ENCODE peak calls at places on chromosome 2, in nine cellular contexts. One of them, this sample, is unnamed. For H4K20me1 and H3K36me3, the result is how much of the 10 kb centered on the place peaks cover.

GRCh38 chr2:160816916-160817315 is 323.3 kb upstream of the RBMS1 start:
- DNase-seq in neural progenitor cell: no peak
- DNase-seq in GM23338: no peak
- DNase-seq in OCI-LY7: no peak
- DNase-seq in MM.1S: no peak
- DNase-seq in HCT116: no peak
- DNase-seq in hepatocyte: no peak
- DNase-seq in PC-3: peak
- DNase-seq in SK-N-SH: no peak
- DNase-seq in this sample: no peak

GRCh38 chr2:18518116-18519111 is 42.0 kb downstream of the RDH14 start:
- DNase-seq in neural progenitor cell: no peak
- DNase-seq in GM23338: no peak
- DNase-seq in OCI-LY7: no peak
- DNase-seq in MM.1S: no peak
- DNase-seq in HCT116: no peak
- DNase-seq in hepatocyte: peak
- DNase-seq in PC-3: peak
- DNase-seq in SK-N-SH: no peak
- DNase-seq in this sample: peak

GRCh38 chr2:36960005-36960675 is 6.2 kb downstream of the STRN start:
- DNase-seq in neural progenitor cell: no peak
- DNase-seq in GM23338: no peak
- DNase-seq in OCI-LY7: peak
- DNase-seq in MM.1S: no peak
- DNase-seq in HCT116: no peak
- DNase-seq in hepatocyte: no peak
- DNase-seq in PC-3: no peak
- DNase-seq in SK-N-SH: peak
- DNase-seq in this sample: peak

GRCh38 chr2:74420006-74420405 is 1.4 kb downstream of the C2orf81 start:
- DNase-seq in neural progenitor cell: no peak
- DNase-seq in GM23338: no peak
- DNase-seq in OCI-LY7: no peak
- DNase-seq in MM.1S: no peak
- DNase-seq in HCT116: no peak
- DNase-seq in hepatocyte: no peak
- DNase-seq in PC-3: no peak
- DNase-seq in SK-N-SH: no peak
- DNase-seq in this sample: no peak

GRCh38 chr2:193810533-193810932 is 1615.8 kb upstream of the TMEFF2 start:
- DNase-seq in neural progenitor cell: no peak
- DNase-seq in GM23338: no peak
- DNase-seq in OCI-LY7: no peak
- DNase-seq in MM.1S: peak
- DNase-seq in HCT116: no peak
- DNase-seq in hepatocyte: no peak
- DNase-seq in PC-3: peak
- DNase-seq in SK-N-SH: no peak
- DNase-seq in this sample: no peak

GRCh38 chr2:18583905-18584607 is 5.3 kb downstream of the NT5C1B start:
- DNase-seq in neural progenitor cell: no peak
- DNase-seq in GM23338: no peak
- DNase-seq in OCI-LY7: no peak
- DNase-seq in MM.1S: no peak
- DNase-seq in HCT116: no peak
- DNase-seq in hepatocyte: no peak
- DNase-seq in PC-3: no peak
- DNase-seq in SK-N-SH: no peak
- DNase-seq in this sample: no peak

GRCh38 chr2:215571693-215572092 is 135.8 kb upstream of the FN1 start:
- DNase-seq in neural progenitor cell: no peak
- DNase-seq in GM23338: no peak
- DNase-seq in OCI-LY7: no peak
- DNase-seq in MM.1S: no peak
- DNase-seq in HCT116: no peak
- DNase-seq in hepatocyte: no peak
- DNase-seq in PC-3: no peak
- DNase-seq in SK-N-SH: no peak
- DNase-seq in this sample: no peak

GRCh38 chr2:193929131-193929530 is 1727.9 kb upstream of the SLC39A10 start:
- DNase-seq in neural progenitor cell: no peak
- DNase-seq in GM23338: no peak
- DNase-seq in OCI-LY7: no peak
- DNase-seq in MM.1S: no peak
- DNase-seq in HCT116: no peak
- DNase-seq in hepatocyte: no peak
- DNase-seq in PC-3: no peak
- DNase-seq in SK-N-SH: no peak
- DNase-seq in this sample: no peak

GRCh38 chr2:182077451-182078142 is 91.9 kb downstream of the PPP1R1C start:
- DNase-seq in neural progenitor cell: peak
- DNase-seq in GM23338: peak
- DNase-seq in OCI-LY7: peak
- DNase-seq in MM.1S: peak
- DNase-seq in HCT116: peak
- DNase-seq in hepatocyte: peak
- DNase-seq in PC-3: peak
- DNase-seq in SK-N-SH: peak
- DNase-seq in this sample: peak

GRCh38 chr2:203122317-203122998 is 107.8 kb downstream of the NBEAL1 start:
- DNase-seq in neural progenitor cell: no peak
- DNase-seq in GM23338: peak
- DNase-seq in OCI-LY7: no peak
- DNase-seq in MM.1S: no peak
- DNase-seq in HCT116: no peak
- DNase-seq in hepatocyte: peak
- DNase-seq in PC-3: peak
- DNase-seq in SK-N-SH: peak
- DNase-seq in this sample: peak

GRCh38 chr2:208222351-208222750 is 32.5 kb downstream of the IDH1 start:
- DNase-seq in neural progenitor cell: no peak
- DNase-seq in GM23338: no peak
- DNase-seq in OCI-LY7: no peak
- DNase-seq in MM.1S: no peak
- DNase-seq in HCT116: no peak
- DNase-seq in hepatocyte: no peak
- DNase-seq in PC-3: peak
- DNase-seq in SK-N-SH: no peak
- DNase-seq in this sample: peak

DNA sequence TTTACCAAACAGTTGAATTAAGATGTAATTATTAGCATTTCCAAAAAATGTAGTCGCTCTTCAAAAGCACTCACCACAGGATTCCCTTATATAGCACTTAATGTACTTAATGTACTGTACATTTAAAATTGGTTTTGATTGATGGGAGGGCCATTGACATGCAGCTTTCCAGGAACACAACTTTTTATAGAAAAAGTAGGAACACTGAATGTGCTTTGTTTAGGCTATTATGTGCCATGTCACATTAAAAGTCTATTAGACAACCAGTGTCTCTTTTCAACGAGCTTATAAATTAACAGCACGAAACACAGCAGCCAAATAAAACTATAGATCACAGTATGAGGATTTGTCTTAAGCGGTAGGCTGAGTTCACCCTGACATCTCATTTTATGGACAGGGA is 301.1 kb downstream of the PRKCE start:
- DNase-seq in neural progenitor cell: no peak
- DNase-seq in GM23338: no peak
- DNase-seq in OCI-LY7: no peak
- DNase-seq in MM.1S: no peak
- DNase-seq in HCT116: no peak
- DNase-seq in hepatocyte: no peak
- DNase-seq in PC-3: no peak
- DNase-seq in SK-N-SH: no peak
- DNase-seq in this sample: no peak
- H4K20me1 ChIP-seq in neural progenitor cell: under half
- H4K20me1 ChIP-seq in GM23338: under half
- H4K20me1 ChIP-seq in OCI-LY7: under half
- H4K20me1 ChIP-seq in MM.1S: under half
- H4K20me1 ChIP-seq in HCT116: under half
- H4K20me1 ChIP-seq in hepatocyte: under half
- H4K20me1 ChIP-seq in PC-3: under half
- H4K20me1 ChIP-seq in SK-N-SH: under half
- H4K20me1 ChIP-seq in this sample: under half

DNA sequence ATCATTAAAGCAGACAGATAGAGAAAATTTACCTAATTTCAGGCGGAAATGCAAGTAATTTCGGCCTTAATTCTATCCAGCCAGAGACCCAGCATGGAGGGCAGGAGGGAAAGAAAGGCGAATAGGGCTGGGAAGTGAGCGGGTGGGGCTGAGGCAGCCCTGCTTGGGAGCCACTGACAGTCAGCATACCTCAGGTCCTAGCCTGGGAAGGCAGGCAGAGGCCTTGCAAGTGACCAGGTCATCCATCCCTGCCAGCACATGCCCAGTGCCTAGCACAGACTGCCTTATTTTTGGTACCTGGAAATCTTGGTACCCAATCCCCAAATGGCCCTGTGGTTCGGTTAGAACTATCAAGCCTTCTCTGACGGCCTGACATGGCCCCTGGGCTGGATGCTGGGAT is 1.5 kb downstream of the GDF7 start:
- DNase-seq in neural progenitor cell: no peak
- DNase-seq in GM23338: no peak
- DNase-seq in OCI-LY7: no peak
- DNase-seq in MM.1S: no peak
- DNase-seq in HCT116: no peak
- DNase-seq in hepatocyte: no peak
- DNase-seq in PC-3: no peak
- DNase-seq in SK-N-SH: peak
- DNase-seq in this sample: no peak
- TF ChIP-seq EZH2phosphoT487 in neural progenitor cell: no peak
- TF ChIP-seq EZH2phosphoT487 in GM23338: no peak
- TF ChIP-seq EZH2phosphoT487 in OCI-LY7: no peak
- TF ChIP-seq EZH2phosphoT487 in MM.1S: no peak
- TF ChIP-seq EZH2phosphoT487 in HCT116: no peak
- TF ChIP-seq EZH2phosphoT487 in hepatocyte: no peak
- TF ChIP-seq EZH2phosphoT487 in PC-3: no peak
- TF ChIP-seq EZH2phosphoT487 in SK-N-SH: no peak
- TF ChIP-seq EZH2phosphoT487 in this sample: no peak

DNA sequence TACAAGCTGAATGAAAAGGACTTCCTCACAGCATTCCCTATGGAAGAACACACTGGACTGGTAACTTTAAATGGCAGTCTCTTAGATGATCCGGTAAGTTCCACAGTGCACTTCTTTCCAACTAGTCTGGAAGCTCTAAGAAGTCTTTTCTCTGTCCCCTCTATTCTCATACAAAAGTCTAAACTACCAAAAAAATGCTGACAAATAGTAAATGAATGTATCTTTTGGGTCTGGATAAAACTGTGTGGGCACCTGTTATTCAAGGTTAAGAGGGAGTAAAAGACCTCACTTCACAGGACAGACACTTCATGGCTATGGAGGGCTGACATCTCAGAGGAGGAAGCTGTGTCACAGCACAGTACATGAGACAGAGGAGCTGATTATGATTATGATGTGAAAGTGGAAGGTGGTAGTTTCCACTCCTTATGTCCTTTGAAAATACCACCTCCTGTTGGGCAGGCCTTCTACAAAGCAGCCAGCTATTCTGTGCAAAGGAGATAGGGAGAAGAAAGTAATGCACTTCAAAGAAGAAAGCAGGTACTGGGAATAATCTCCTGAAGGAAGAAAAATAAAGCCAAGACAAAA is 23.9 kb downstream of the CCDC93 start:
- DNase-seq in neural progenitor cell: no peak
- DNase-seq in GM23338: no peak
- DNase-seq in OCI-LY7: no peak
- DNase-seq in MM.1S: no peak
- DNase-seq in HCT116: no peak
- DNase-seq in hepatocyte: no peak
- DNase-seq in PC-3: no peak
- DNase-seq in SK-N-SH: no peak
- DNase-seq in this sample: no peak
- H3K36me3 ChIP-seq in neural progenitor cell: under half
- H3K36me3 ChIP-seq in GM23338: under half
- H3K36me3 ChIP-seq in OCI-LY7: half or more
- H3K36me3 ChIP-seq in MM.1S: under half
- H3K36me3 ChIP-seq in HCT116: under half
- H3K36me3 ChIP-seq in hepatocyte: under half
- H3K36me3 ChIP-seq in PC-3: under half
- H3K36me3 ChIP-seq in SK-N-SH: under half
- H3K36me3 ChIP-seq in this sample: under half

GRCh38 chr2:101779190-101779589 is 81.7 kb downstream of the MAP4K4 start:
- DNase-seq in neural progenitor cell: no peak
- DNase-seq in GM23338: no peak
- DNase-seq in OCI-LY7: no peak
- DNase-seq in MM.1S: no peak
- DNase-seq in HCT116: no peak
- DNase-seq in hepatocyte: no peak
- DNase-seq in PC-3: peak
- DNase-seq in SK-N-SH: no peak
- DNase-seq in this sample: no peak
- H4K20me1 ChIP-seq in neural progenitor cell: half or more
- H4K20me1 ChIP-seq in GM23338: under half
- H4K20me1 ChIP-seq in OCI-LY7: half or more
- H4K20me1 ChIP-seq in MM.1S: under half
- H4K20me1 ChIP-seq in HCT116: under half
- H4K20me1 ChIP-seq in hepatocyte: half or more
- H4K20me1 ChIP-seq in PC-3: half or more
- H4K20me1 ChIP-seq in SK-N-SH: half or more
- H4K20me1 ChIP-seq in this sample: half or more

DNA sequence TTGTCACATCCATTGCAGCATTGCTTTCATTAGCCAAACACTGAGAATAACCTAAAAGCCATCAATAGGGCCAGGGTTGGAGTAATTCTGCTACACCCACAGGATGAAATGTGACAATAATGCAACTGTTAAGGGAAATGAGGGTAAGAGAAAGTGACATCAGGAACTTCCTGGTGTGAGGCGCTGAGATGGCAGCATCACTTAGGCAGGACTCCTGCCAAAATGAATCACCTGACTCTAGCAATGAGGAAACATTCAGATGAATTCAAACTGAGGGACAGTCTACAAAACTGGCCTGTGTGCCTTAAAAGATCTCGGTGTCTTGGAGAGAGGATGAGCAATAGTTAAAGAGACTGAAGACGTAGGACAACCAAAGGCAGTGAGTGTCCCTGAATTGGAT is 115.6 kb upstream of the AGAP1 start:
- DNase-seq in neural progenitor cell: no peak
- DNase-seq in GM23338: no peak
- DNase-seq in OCI-LY7: no peak
- DNase-seq in MM.1S: no peak
- DNase-seq in HCT116: no peak
- DNase-seq in hepatocyte: no peak
- DNase-seq in PC-3: peak
- DNase-seq in SK-N-SH: no peak
- DNase-seq in this sample: peak
- TF ChIP-seq EZH2phosphoT487 in neural progenitor cell: no peak
- TF ChIP-seq EZH2phosphoT487 in GM23338: no peak
- TF ChIP-seq EZH2phosphoT487 in OCI-LY7: no peak
- TF ChIP-seq EZH2phosphoT487 in MM.1S: no peak
- TF ChIP-seq EZH2phosphoT487 in HCT116: no peak
- TF ChIP-seq EZH2phosphoT487 in hepatocyte: no peak
- TF ChIP-seq EZH2phosphoT487 in PC-3: no peak
- TF ChIP-seq EZH2phosphoT487 in SK-N-SH: no peak
- TF ChIP-seq EZH2phosphoT487 in this sample: no peak